ENCODE peak calls at places on chromosomes 12 and 14, in nine cellular contexts. V is pancreas, S is left ventricle myocardium inferior, K is mammary epithelial cell, J is spleen, X is small intestine, Q is tibial nerve, H is DND-41, Z is astrocyte. E is an unnamed sample. For H3K4me1, the result is how much of the 10 kb centered on the place peaks cover.

GRCh38 chr14:73712071-73712506 is 2.1 kb downstream of the PNMA1 start:
- DNase-seq in Q (no peak), S (no peak), V (no peak), K (no peak), J (no peak), H (no peak), Z (no peak), X (no peak), E (no peak)

GRCh38 chr14:73997944-73998451 is 21.1 kb downstream of the ENTPD5 start:
- DNase-seq in Z (no peak), H (no peak), S (no peak), X (peak), J (no peak), V (no peak), Q (no peak), K (no peak), E (no peak)

GRCh38 chr14:49962616-49963015 is 69.7 kb downstream of the ARF6 start:
- DNase-seq in Q (no peak), S (no peak), X (no peak), Z (no peak), J (no peak), V (no peak), K (peak), H (no peak), E (no peak)

GRCh38 chr12:101168000-101168399 is 42.0 kb downstream of the SLC5A8 start:
- DNase-seq in Z (no peak), S (no peak), V (no peak), J (no peak), Q (no peak), K (no peak), H (no peak), X (no peak), E (no peak)

GRCh38 chr12:39467432-39467870 is 24.5 kb upstream of the KIF21A start:
- DNase-seq in Z (peak), V (no peak), J (no peak), K (no peak), S (no peak), X (peak), Q (no peak), H (no peak), E (no peak)

GRCh38 chr14:32724864-32725550 is 213.7 kb upstream of the NPAS3 start:
- DNase-seq in Z (peak), X (no peak), V (no peak), H (no peak), S (no peak), K (peak), Q (no peak), J (no peak), E (no peak)

GRCh38 chr14:61764342-61765122 is 2.3 kb downstream of the SNAPC1 start:
- DNase-seq in V (no peak), H (no peak), S (no peak), Q (no peak), J (no peak), X (peak), Z (no peak), K (no peak), E (no peak)

GRCh38 chr14:35083530-35084150 is 37.6 kb downstream of the FAM177A1 start:
- DNase-seq in H (no peak), K (no peak), J (no peak), V (no peak), S (no peak), Z (no peak), Q (no peak), X (peak), E (no peak)

GRCh38 chr14:72688990-72689677 is 204.8 kb downstream of the DPF3 start:
- DNase-seq in J (no peak), Z (no peak), V (no peak), K (no peak), Q (no peak), H (no peak), X (no peak), S (no peak), E (no peak)

GRCh38 chr14:64294672-64295413 is 672 bp upstream of the ESR2 start:
- DNase-seq in K (peak), V (peak), H (peak), X (peak), S (peak), Q (peak), Z (peak), J (peak), E (peak)

GRCh38 chr12:14663002-14663401 is 33.4 kb downstream of the GUCY2C start:
- DNase-seq in S (no peak), K (no peak), X (no peak), J (no peak), Z (no peak), H (no peak), Q (no peak), V (no peak), E (no peak)

GRCh38 chr12:14942532-14942931 is 4.2 kb upstream of the ERP27 start:
- DNase-seq in X (no peak), S (no peak), Z (no peak), Q (no peak), V (no peak), H (no peak), J (no peak), K (no peak), E (no peak)

GRCh38 chr14:19851365-19851764 is 23.6 kb upstream of the OR4K2 start:
- DNase-seq in H (no peak), Z (no peak), Q (no peak), X (no peak), V (no peak), J (no peak), K (no peak), S (no peak), E (no peak)

GRCh38 chr12:110844551-110845395 is 2.0 kb upstream of the CCDC63 start:
- DNase-seq in H (no peak), S (peak), K (peak), V (no peak), Z (peak), J (no peak), X (no peak), Q (no peak), E (no peak)

GRCh38 chr12:39798429-39798828 is 178.8 kb upstream of the ABCD2 start:
- DNase-seq in X (no peak), Q (no peak), K (no peak), H (no peak), S (no peak), J (no peak), Z (no peak), V (no peak), E (no peak)

GRCh38 chr14:98177551-98177950 is 1094.4 kb downstream of the BCL11B start:
- DNase-seq in Z (no peak), V (no peak), X (no peak), Q (no peak), H (no peak), K (no peak), S (no peak), J (no peak), E (no peak)

GRCh38 chr12:4572670-4573069 is 10.7 kb downstream of the DYRK4 start:
- DNase-seq in J (no peak), K (no peak), H (no peak), Z (no peak), Q (no peak), V (no peak), S (no peak), X (no peak), E (no peak)

GRCh38 chr12:19893514-19893913 is 454.2 kb downstream of the AEBP2 start:
- DNase-seq in H (no peak), S (no peak), K (peak), Z (peak), J (no peak), Q (no peak), X (peak), V (no peak), E (no peak)

GRCh38 chr14:30849983-30850382 is 24.4 kb upstream of the COCH start:
- DNase-seq in S (no peak), J (no peak), Q (no peak), K (no peak), X (no peak), Z (no peak), V (no peak), H (no peak), E (no peak)

GRCh38 chr12:38384816-38385491 is 68.4 kb downstream of the ALG10B start:
- DNase-seq in K (peak), Q (no peak), S (no peak), J (no peak), X (no peak), Z (no peak), V (no peak), H (no peak), E (no peak)
- H3K4me3 ChIP-seq in K (no peak), Q (no peak), S (no peak), J (no peak), X (no peak), Z (no peak), V (no peak), H (no peak), E (no peak)

GRCh38 chr12:109711596-109712461 is 1.8 kb upstream of the FAM222A start:
- DNase-seq in K (no peak), V (peak), X (peak), Z (no peak), Q (no peak), H (no peak), S (peak), J (no peak), E (no peak)
- H3K27ac ChIP-seq in K (no peak), V (no peak), X (no peak), Z (no peak), Q (no peak), H (no peak), S (no peak), J (no peak), E (no peak)

GRCh38 chr14:91229743-91230200 is 14.7 kb downstream of the GPR68 start:
- DNase-seq in H (peak), J (peak), X (peak), Q (no peak), S (no peak), V (no peak), Z (peak), K (peak), E (peak)
- H3K4me1 ChIP-seq in H (half or more), J (half or more), X (under half), Q (under half), S (under half), V (under half), Z (under half), K (under half), E (half or more)

GRCh38 chr12:1533205-1533601 is 61.2 kb downstream of the FBXL14 start:
- DNase-seq in H (no peak), X (no peak), Z (peak), Q (no peak), K (no peak), S (no peak), V (no peak), J (no peak), E (peak)
- H3K4me3 ChIP-seq in H (no peak), X (no peak), Z (peak), Q (no peak), K (no peak), S (no peak), V (no peak), J (peak), E (peak)

DNA sequence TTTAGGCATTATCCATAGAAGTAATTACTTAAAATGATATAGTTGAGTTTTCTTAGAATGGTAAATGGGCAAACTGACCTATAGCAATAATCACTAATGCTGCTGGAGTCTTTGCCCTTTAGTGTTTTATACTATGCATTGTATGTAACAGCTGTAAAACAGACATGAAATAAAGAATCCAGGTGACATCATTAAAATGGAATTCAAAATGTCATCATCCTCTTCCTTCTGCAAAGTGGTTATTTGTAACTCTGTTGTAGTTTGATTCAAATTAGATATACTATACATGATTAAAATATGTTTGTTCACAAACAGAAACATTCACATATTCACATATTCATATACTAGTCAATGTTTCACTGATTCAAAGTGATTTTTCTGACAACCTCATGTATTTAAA is 598.9 kb downstream of the SLC16A7 start:
- DNase-seq in Q (no peak), X (no peak), J (no peak), S (no peak), Z (peak), V (no peak), H (no peak), K (peak), E (no peak)
- H3K27ac ChIP-seq in Q (no peak), X (no peak), J (no peak), S (no peak), Z (no peak), V (no peak), H (no peak), K (no peak), E (no peak)

GRCh38 chr12:51330186-51330585 is 6.2 kb upstream of the BIN2 start:
- DNase-seq in Q (no peak), S (no peak), Z (no peak), H (no peak), K (no peak), X (no peak), V (no peak), J (no peak), E (no peak)
- H3K4me1 ChIP-seq in Q (under half), S (under half), Z (under half), H (under half), K (under half), X (under half), V (under half), J (half or more), E (half or more)

GRCh38 chr14:52873694-52874093 is 77.2 kb downstream of the FERMT2 start:
- DNase-seq in X (no peak), J (no peak), H (no peak), Z (no peak), V (no peak), K (peak), S (no peak), Q (peak), E (no peak)
- H3K4me3 ChIP-seq in X (no peak), J (no peak), H (no peak), Z (no peak), V (no peak), K (no peak), S (no peak), Q (no peak), E (no peak)